ENCODE peak calls at places on chromosomes 6 and 20, in five cellular contexts. N, Z, K, P and S are unnamed samples.

GRCh38 chr20:16530201-16530681 is 43.0 kb downstream of the KIF16B start:
- DNase-seq in P (no peak), N (peak; percentile 85), K (no peak), Z (no peak), S (no peak)

GRCh38 chr6:106125925-106126435 is 39.8 kb downstream of the PRDM1 start:
- DNase-seq in P (no peak), K (no peak), Z (no peak), N (peak; percentile 63), S (no peak)

GRCh38 chr20:50230184-50230583 is 39.6 kb downstream of the CEBPB start:
- DNase-seq in Z (no peak), N (no peak), K (no peak), P (no peak), S (no peak)

GRCh38 chr20:36833275-36834020 is 42.5 kb upstream of the TLDC2 start:
- DNase-seq in P (no peak), K (no peak), Z (no peak), N (no peak), S (no peak)

GRCh38 chr20:18388860-18389259 is 78.0 kb downstream of the DZANK1 start:
- DNase-seq in P (no peak), K (no peak), N (no peak), Z (no peak), S (no peak)

GRCh38 chr6:20028143-20028542 is 184.1 kb downstream of the MBOAT1 start:
- DNase-seq in Z (no peak), K (no peak), N (peak; percentile 52), P (no peak), S (no peak)

GRCh38 chr20:62776692-62777527 is 19.4 kb upstream of the MRGBP start:
- DNase-seq in Z (peak; percentile 82), P (no peak), K (no peak), N (peak; percentile 61), S (no peak)

GRCh38 chr20:12305555-12305954 is 387.9 kb downstream of the BTBD3 start:
- DNase-seq in K (no peak), N (no peak), Z (no peak), P (peak; percentile 7), S (no peak)

GRCh38 chr6:43667245-43668150 is 20.1 kb downstream of the MRPS18A start:
- DNase-seq in N (peak; percentile 95), K (no peak), P (peak; percentile 83), Z (peak; percentile 83), S (peak; percentile 84)

GRCh38 chr20:41726727-41727126 is 108.5 kb upstream of the CHD6 start:
- DNase-seq in P (no peak), K (no peak), N (no peak), Z (no peak), S (no peak)

GRCh38 chr6:100300221-100300736 is 164.4 kb downstream of the SIM1 start:
- DNase-seq in N (no peak), Z (no peak), P (no peak), K (no peak), S (no peak)

GRCh38 chr6:160634706-160635105 is 29.4 kb downstream of the LPA start:
- DNase-seq in Z (no peak), N (no peak), K (no peak), P (no peak), S (no peak)

GRCh38 chr6:69866351-69867074 is at the start of gene COL19A1:
- DNase-seq in K (peak; percentile 3), Z (peak; percentile 42), N (peak; percentile 50), P (peak; percentile 8), S (peak; percentile 22)

GRCh38 chr6:129029778-129030177 is 146.8 kb downstream of the LAMA2 start:
- DNase-seq in P (no peak), Z (no peak), N (no peak), K (no peak), S (no peak)

GRCh38 chr6:6700871-6701270 is 112.4 kb downstream of the LY86 start:
- DNase-seq in Z (no peak), N (no peak), P (no peak), K (no peak), S (no peak)
- H3K4me1 ChIP-seq in Z (no peaks in the 10 kb centered on the region), N (no peaks in the 10 kb centered on the region), P (peaks cover 24% of the 10 kb centered on the region), K (peaks cover 45% of the 10 kb centered on the region), S (peaks cover 46% of the 10 kb centered on the region)

GRCh38 chr6:41061196-41061726 is 8.3 kb downstream of the APOBEC2 start:
- DNase-seq in K (no peak), Z (no peak), P (no peak), N (no peak), S (no peak)
- H3K4me1 ChIP-seq in K (peaks cover 28% of the 10 kb centered on the region), Z (peaks cover 33% of the 10 kb centered on the region), P (peaks cover 10% of the 10 kb centered on the region), N (no peaks in the 10 kb centered on the region), S (peaks cover 90% of the 10 kb centered on the region)

GRCh38 chr20:40568200-40568599 is 120.8 kb downstream of the MAFB start:
- DNase-seq in Z (no peak), K (no peak), P (no peak), N (no peak), S (no peak)
- H3K4me1 ChIP-seq in Z (peaks cover 18% of the 10 kb centered on the region), K (peaks cover 39% of the 10 kb centered on the region), P (no peaks in the 10 kb centered on the region), N (no peaks in the 10 kb centered on the region), S (peaks cover 5% of the 10 kb centered on the region)

DNA sequence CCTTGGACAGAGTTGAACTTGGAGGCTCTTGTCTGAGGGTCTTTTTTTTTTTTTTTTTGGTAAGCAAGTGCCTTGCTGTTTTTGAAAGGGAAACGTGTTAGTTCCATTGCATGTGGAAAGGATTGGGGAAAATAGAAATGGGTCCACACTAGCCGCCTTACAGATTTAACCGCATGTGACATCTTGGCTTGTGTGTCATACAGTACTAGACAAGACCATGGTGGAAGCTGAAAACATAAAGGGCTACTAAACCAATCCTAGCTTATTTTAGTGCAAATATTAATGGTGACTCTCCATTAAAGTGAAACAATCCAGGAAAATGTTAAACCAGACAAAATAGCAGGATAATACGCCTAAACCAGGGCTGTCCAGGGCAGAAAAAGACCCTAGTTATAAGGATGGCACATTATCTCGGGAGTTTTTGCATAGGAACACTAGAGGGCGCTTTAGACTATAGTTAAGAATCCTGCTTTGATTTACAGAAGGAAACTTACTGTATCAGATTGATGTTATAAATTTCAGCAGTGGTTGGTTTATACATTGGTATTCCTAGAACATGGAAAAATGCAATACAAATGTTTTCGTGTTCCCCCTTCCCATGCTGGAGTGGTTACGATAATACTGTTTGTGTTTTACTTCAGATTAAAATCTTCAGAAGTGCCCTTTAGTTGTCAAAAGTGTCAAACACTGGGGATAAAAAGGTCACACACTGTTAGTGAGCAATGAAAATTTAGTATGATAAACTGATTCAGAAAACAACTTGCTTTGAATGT is 59.8 kb upstream of the DEK start:
- DNase-seq in N (no peak), P (peak; percentile 9), K (no peak), Z (no peak), S (no peak)
- H3K4me1 ChIP-seq in N (no peaks in the 10 kb centered on the region), P (no peaks in the 10 kb centered on the region), K (peaks cover 25% of the 10 kb centered on the region), Z (peaks cover 8% of the 10 kb centered on the region), S (peaks cover 8% of the 10 kb centered on the region)

DNA sequence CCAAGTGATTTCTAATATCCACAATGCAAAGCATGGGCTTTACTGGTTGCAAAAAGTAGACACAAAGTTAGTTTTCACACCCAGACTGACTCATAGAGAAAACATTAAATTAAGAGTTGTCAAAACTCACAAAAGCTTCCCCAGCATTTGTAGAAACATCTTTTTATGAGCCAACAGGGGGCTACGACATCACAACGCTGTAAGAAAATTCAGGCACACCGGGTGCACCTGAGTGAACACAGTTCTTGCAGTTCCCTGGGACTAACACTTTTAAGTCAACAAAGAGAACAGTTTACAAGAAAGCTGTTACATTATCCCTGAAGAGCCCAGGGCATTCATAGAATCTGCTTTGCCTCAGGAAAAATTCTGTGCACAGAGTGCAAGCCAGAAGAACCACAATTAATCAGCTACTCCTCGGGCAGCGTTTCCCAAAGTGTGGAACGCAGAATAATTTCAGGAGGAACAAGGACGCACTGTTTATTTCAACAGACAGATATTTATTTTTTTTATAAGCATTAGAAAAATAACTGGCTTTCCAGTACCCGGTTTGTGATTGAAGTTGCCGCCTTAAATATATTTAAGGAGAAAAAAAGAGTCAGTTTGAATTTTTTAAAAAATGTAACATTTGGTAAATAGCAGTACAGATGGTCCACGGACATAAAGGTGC is 1.2 kb downstream of the NCOA5 start:
- DNase-seq in Z (no peak), P (no peak), K (no peak), N (no peak), S (no peak)
- H3K4me1 ChIP-seq in Z (peaks cover 45% of the 10 kb centered on the region), P (peaks cover 48% of the 10 kb centered on the region), K (peaks cover 63% of the 10 kb centered on the region), N (no peaks in the 10 kb centered on the region), S (peaks cover 66% of the 10 kb centered on the region)

GRCh38 chr6:42029881-42030280 is 20.4 kb upstream of the TAF8 start:
- DNase-seq in K (no peak), Z (no peak), N (no peak), P (no peak), S (no peak)

GRCh38 chr6:42026540-42026939 is 23.8 kb upstream of the TAF8 start:
- DNase-seq in Z (no peak), N (no peak), P (no peak), K (no peak), S (no peak)

GRCh38 chr6:42028234-42029061 is 21.9 kb upstream of the TAF8 start:
- DNase-seq in P (no peak), K (no peak), N (no peak), Z (no peak), S (no peak)

GRCh38 chr6:42030585-42031506 is 19.5 kb upstream of the TAF8 start:
- DNase-seq in P (peak; percentile 76), N (no peak), K (no peak), Z (no peak), S (peak; percentile 72)

DNA sequence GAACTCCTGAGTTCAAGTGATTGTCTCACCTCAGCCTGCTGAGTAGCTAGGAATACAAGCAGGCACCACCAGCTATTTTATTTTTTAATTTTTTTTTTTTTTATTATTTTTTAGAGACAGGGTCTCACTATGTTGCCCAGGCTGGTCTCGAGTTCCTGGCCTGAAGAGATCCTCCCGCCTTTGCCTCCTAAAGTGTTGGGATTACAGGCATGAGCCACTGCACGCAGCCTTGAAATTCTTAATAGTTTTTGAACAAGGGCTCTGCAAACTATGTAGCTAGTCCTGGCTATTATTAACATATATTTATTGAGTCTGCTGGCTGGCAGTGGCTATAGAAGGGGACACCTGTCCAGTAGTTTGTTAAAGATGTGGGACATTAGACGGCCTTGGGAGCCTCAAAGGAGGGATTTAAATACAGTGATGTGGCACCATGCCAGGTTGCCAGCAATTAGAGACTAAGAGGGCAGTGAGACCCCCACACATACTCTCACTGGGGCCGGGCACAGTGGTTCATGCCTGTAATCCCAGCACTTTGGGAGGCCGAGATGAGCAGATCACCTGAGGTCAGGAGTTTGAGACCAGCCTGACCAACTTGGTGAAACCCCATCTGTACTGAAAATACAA is 21.1 kb upstream of the TAF8 start:
- DNase-seq in K (no peak), Z (no peak), P (no peak), N (no peak), S (no peak)
- H3K4me1 ChIP-seq in K (peaks cover 46% of the 10 kb centered on the region), Z (no peaks in the 10 kb centered on the region), P (peaks cover 28% of the 10 kb centered on the region), N (peaks cover 46% of the 10 kb centered on the region), S (peaks cover 69% of the 10 kb centered on the region)

DNA sequence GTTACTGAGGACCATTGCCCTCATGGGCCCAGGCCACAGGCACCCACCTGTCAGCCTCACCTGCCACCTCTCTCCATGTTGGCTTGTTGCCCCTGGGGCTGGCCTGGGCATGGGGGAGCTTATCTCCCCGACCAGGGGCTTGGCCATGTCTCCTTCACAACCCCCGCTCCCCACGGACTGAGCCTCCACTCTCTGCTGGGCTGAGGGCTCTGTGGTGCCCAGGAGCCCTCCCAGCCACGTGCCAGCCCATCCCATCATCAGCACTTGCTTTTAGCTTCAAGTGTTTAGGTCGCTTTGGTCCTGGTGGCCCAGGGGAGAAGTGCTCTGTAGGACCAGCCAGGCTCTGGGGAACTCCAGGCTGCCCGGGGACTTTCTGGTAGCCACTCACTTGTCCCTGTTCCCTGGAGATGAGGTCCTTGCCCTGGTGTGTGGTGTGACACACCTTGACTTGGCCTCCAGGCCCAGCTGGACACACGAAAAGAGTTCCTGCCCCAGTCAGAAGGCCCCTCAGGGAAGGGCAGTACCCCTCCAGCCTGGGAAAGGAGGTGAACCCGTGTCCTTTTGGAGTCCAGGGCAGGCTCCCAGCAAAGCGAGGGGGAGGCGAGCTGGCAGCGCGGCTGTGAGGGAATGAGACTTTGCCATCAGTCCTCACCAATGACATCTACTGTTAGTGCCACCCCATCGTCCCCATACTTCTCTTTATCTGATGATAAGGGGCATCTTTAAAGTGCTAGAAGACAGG is 352.6 kb downstream of the ZFAND3 start:
- DNase-seq in N (peak; percentile 40), P (no peak), Z (no peak), K (no peak), S (no peak)
- H3K4me1 ChIP-seq in N (no peaks in the 10 kb centered on the region), P (no peaks in the 10 kb centered on the region), Z (peaks cover 19% of the 10 kb centered on the region), K (peaks cover 33% of the 10 kb centered on the region), S (peaks cover 5% of the 10 kb centered on the region)